ENCODE peak calls at places on chromosomes 13 and 19, in four cellular contexts. C is upper lobe of right lung; U is AG10803; G is CD8-positive, alpha-beta T cell. P is an unnamed sample.

GRCh38 chr19:50729894-50730293 is 6.7 kb downstream of the CLEC11A start:
- DNase-seq in C (no peak), G (no peak), U (no peak), P (no peak)

GRCh38 chr13:69654392-69654791 is 453.2 kb upstream of the ATXN8OS start:
- DNase-seq in U (no peak), C (no peak), G (no peak), P (no peak)

GRCh38 chr13:46058268-46058667 is 5.7 kb upstream of the ZC3H13 start:
- DNase-seq in C (no peak), U (no peak), G (no peak), P (no peak)

GRCh38 chr19:29367701-29368306 is 154.9 kb upstream of the UQCRFS1 start:
- DNase-seq in C (no peak), U (no peak), G (no peak), P (no peak)

GRCh38 chr19:4361152-4362037 is 18.0 kb downstream of the MPND start:
- DNase-seq in C (no peak), G (no peak), U (no peak), P (peak)

GRCh38 chr19:42601811-42602443 is 7.2 kb upstream of the CEACAM8 start:
- DNase-seq in G (no peak), U (peak), C (no peak), P (no peak)

GRCh38 chr19:907183-907853 is 5.7 kb downstream of the R3HDM4 start:
- DNase-seq in G (no peak), U (no peak), C (no peak), P (peak)

GRCh38 chr13:80278706-80279105 is 62.2 kb downstream of the SPRY2 start:
- DNase-seq in U (no peak), C (no peak), G (no peak), P (no peak)

GRCh38 chr13:65892859-65893258 is 1337.3 kb downstream of the PCDH9 start:
- DNase-seq in U (peak), G (no peak), C (no peak), P (no peak)

GRCh38 chr19:43503501-43504425 is 783 bp downstream of the PHLDB3 start:
- DNase-seq in U (peak), C (peak), G (peak), P (peak)

GRCh38 chr13:23642110-23642509 is 71.9 kb downstream of the TNFRSF19 start:
- DNase-seq in U (peak), G (no peak), C (no peak), P (no peak)

GRCh38 chr19:4375620-4376228 is 24.6 kb downstream of the SH3GL1 start:
- DNase-seq in C (no peak), G (no peak), U (peak), P (no peak)

GRCh38 chr19:17406039-17406886 is 833 bp upstream of the BST2 start:
- DNase-seq in C (no peak), U (peak), G (no peak), P (no peak)

GRCh38 chr19:33412617-33413425 is 39.3 kb downstream of the CEBPG start:
- DNase-seq in U (no peak), G (no peak), C (no peak), P (no peak)

DNA sequence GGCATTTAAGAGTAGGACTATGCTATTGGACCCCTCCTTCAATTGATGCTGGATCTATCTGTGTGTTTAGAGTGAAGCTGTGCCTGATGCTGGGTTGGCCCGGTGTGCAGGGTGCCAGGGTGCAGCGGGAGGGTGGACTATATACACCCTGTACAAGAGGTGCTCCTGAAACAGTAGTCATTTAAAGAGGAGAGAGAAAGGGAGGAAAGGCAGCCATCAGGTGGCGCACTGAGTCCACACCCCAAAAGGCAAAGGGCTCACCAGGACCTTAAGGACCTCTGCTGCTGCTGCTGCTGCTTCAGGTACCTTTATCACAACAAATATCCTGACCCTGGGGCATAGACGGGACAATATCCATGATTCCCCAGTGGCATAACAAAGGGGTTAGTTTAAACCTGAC is 39.4 kb downstream of the ZNF136 start:
- DNase-seq in G (peak), C (peak), U (no peak), P (no peak)
- TF ChIP-seq CTCF in G (peak), C (peak), U (no peak), P (no peak)

GRCh38 chr19:36030264-36031148 is 2.2 kb downstream of the CLIP3 start:
- DNase-seq in U (peak), C (no peak), G (no peak), P (no peak)
- TF ChIP-seq CTCF in U (peak), C (no peak), G (no peak), P (peak)

DNA sequence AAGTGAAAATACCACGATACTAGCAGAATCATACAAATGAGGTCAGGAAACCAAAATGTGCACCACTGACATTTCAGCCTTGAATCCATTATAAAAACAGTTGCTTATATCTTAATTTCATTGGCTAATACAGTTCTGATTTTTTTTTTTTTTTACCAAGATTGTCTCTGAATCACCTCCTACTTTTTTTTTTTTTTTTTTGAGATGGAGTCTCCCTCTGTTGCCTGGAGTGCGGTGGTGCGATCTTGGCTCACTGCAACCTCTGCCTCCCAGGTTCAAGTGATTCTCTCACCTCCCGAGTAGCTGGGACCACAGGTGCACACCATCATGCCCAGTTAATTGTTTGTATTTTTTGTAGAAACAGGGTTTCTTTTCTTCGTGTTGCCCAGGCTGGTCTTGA is 270.2 kb downstream of the LMO7 start:
- DNase-seq in C (no peak), U (no peak), G (no peak), P (no peak)
- TF ChIP-seq CTCF in C (no peak), U (no peak), G (no peak), P (no peak)

GRCh38 chr13:25192489-25192888 is 20.4 kb upstream of the AMER2 start:
- DNase-seq in G (no peak), C (no peak), U (no peak), P (no peak)
- TF ChIP-seq CTCF in G (no peak), C (no peak), U (no peak), P (no peak)